ENCODE peak calls at places on chromosome 17, in five cellular contexts. I is SJSA1, T is epithelial cell of proximal tubule, Q is cardiac fibroblast, A is AG10803. B is an unnamed sample.

GRCh38 chr17:66548158-66548557 is 245.7 kb downstream of the PRKCA start:
- DNase-seq in I (no peak), T (no peak), Q (no peak), A (peak), B (peak)

GRCh38 chr17:78397681-78398101 is 19.2 kb downstream of the PGS1 start:
- DNase-seq in I (peak), T (no peak), Q (peak), A (peak), B (no peak)

GRCh38 chr17:39270923-39271322 is 45.2 kb upstream of the STAC2 start:
- DNase-seq in I (no peak), T (no peak), Q (peak), A (peak), B (peak)

GRCh38 chr17:75428775-75429469 is 23.4 kb upstream of the GRB2 start:
- DNase-seq in I (peak), T (no peak), Q (peak), A (peak), B (peak)

GRCh38 chr17:45646288-45646988 is 137.7 kb upstream of the CRHR1 start:
- DNase-seq in I (no peak), T (no peak), Q (no peak), A (no peak), B (no peak)

GRCh38 chr17:9475259-9475658 is 100.4 kb downstream of the STX8 start:
- DNase-seq in I (no peak), T (no peak), Q (peak), A (no peak), B (no peak)

GRCh38 chr17:72456026-72456569 is 335.3 kb downstream of the SOX9 start:
- DNase-seq in I (no peak), T (peak), Q (peak), A (peak), B (peak)

GRCh38 chr17:28119049-28119448 is 76.6 kb downstream of the NLK start:
- DNase-seq in I (no peak), T (no peak), Q (no peak), A (no peak), B (no peak)

GRCh38 chr17:60601443-60602384 is 1.7 kb downstream of the PPM1D start:
- DNase-seq in I (peak), T (no peak), Q (peak), A (peak), B (peak)

GRCh38 chr17:75848523-75849303 is 4.5 kb upstream of the UNC13D start:
- DNase-seq in I (peak), T (no peak), Q (peak), A (no peak), B (peak)

GRCh38 chr17:31439716-31440115 is 48.2 kb downstream of the RAB11FIP4 start:
- DNase-seq in I (no peak), T (no peak), Q (no peak), A (no peak), B (no peak)

GRCh38 chr17:2011421-2012371 is 13.4 kb downstream of the RTN4RL1 start:
- DNase-seq in I (no peak), T (no peak), Q (peak), A (peak), B (peak)
- H3K4me3 ChIP-seq in I (no peak), T (no peak), Q (no peak), A (peak), B (peak)

GRCh38 chr17:59154335-59154720 is 658 bp downstream of the SKA2 start:
- DNase-seq in I (peak), T (no peak), Q (peak), A (peak), B (peak)
- H3K4me3 ChIP-seq in I (peak), T (peak), Q (peak), A (peak), B (peak)

DNA sequence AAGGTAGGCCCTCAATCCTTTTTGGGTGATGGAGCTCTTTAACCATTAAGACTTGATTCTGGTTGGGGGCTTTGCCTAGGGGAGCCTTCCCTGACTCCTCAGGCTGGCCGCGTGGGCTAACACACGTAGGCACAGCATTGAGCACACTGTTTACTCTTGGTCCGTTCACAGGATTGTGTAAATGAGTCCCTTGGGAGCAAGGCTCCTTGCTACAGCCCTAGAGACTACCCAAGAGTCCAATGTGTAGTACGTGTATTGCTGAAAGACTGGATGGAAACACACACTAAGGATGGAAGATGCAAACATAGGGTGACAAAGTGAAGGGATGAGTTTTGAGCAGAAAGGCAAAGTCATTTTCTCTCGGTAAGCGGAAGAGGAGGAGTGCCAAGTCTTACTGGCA is 801 bp upstream of the ITGA2B start:
- DNase-seq in I (no peak), T (no peak), Q (no peak), A (no peak), B (no peak)
- H3K4me3 ChIP-seq in I (no peak), T (no peak), Q (no peak), A (no peak), B (no peak)

DNA sequence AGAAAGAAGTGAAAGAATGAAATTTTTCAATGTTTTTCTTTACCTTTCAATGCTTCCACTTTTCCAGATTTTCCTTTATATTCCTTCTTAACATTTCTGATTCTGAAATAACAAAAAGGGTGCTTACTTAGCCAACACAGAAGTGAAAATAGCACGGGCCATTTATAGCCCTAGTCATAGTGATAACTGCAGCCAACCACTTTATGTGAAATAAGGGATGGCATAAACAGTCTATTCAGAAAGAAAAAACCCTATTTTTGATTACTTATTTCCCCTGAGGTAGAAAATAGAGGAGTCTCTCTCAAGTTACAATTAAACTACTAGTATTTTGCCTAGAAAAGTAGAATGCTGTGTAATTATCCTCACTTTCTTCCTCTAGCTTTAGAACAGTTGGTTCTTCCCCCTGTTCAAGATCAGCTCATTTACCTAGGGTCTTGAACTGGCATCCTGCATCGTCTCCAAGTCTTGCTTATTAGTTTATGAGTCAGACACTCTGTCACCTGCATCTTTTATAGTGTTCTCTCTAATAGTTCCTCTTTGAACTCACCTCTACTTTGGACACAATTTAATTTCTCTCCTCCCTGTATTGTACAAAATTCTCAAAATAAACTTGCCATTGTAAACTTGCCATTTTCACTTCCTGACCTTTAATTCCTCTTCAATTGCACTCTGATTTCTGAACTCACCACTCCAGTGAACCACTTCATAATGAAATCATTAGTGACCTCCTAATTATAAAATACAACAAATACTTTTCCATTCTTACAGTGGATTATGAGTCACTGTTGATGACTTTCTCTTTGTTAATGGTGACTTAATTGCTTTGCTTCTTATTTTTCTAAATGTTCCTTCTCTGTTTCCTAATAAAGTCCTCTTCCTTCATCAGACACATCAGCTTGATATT is 23.6 kb downstream of the ABCA6 start:
- DNase-seq in I (no peak), T (no peak), Q (no peak), A (no peak), B (peak)
- H3K4me3 ChIP-seq in I (no peak), T (no peak), Q (no peak), A (no peak), B (no peak)

DNA sequence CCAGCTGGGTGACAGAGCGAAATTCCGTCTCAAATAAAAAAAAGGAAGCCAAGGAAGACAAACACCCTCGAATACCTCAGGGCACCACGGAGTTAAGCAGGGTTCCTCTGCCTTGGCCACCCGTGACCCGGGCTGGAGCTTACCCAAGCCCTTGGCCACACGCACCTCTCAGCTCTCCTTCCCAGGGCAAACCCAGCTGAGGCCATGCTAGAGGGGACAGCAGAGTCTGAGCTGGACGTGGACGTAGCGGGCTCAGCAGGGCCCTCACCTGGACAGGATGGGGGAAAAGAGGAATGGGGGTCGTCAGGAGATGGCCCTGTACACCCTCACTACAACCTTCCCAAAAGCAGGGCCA is 12.2 kb downstream of the PER1 start:
- DNase-seq in I (no peak), T (no peak), Q (no peak), A (no peak), B (no peak)
- H3K4me3 ChIP-seq in I (no peak), T (no peak), Q (no peak), A (no peak), B (no peak)

GRCh38 chr17:41664587-41665565 is 23.8 kb upstream of the EIF1 start:
- DNase-seq in I (no peak), T (no peak), Q (no peak), A (no peak), B (no peak)
- H3K4me3 ChIP-seq in I (no peak), T (no peak), Q (peak), A (peak), B (peak)

GRCh38 chr17:81518113-81518784 is 5.7 kb upstream of the ACTG1 start:
- DNase-seq in I (no peak), T (no peak), Q (no peak), A (no peak), B (no peak)
- H3K4me3 ChIP-seq in I (no peak), T (no peak), Q (peak), A (peak), B (peak)

DNA sequence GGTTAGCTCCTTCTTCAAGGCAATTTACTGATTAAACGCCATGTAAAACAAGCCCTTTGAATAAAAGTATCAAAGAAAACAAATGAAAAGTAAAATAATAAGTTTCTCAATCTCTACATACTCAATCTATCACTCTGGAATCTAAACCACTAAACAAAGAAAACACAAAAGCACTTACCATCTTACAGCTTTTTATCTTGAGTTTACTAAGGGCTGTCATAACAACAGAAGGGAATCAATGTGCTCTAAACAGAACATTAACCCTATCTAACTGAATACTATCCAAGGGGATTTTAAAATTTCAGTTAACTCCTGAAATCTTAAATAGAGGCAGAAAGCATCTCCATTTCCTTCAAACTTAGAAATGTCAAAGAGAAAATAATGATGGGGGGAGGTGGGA is 3.4 kb downstream of the SKA2 start:
- DNase-seq in I (no peak), T (no peak), Q (peak), A (peak), B (no peak)
- H3K4me3 ChIP-seq in I (no peak), T (no peak), Q (no peak), A (no peak), B (peak)

GRCh38 chr17:40945414-40945813 is 8.0 kb upstream of the KRT23 start:
- DNase-seq in I (no peak), T (no peak), Q (no peak), A (no peak), B (no peak)
- H3K4me3 ChIP-seq in I (no peak), T (no peak), Q (no peak), A (no peak), B (no peak)

DNA sequence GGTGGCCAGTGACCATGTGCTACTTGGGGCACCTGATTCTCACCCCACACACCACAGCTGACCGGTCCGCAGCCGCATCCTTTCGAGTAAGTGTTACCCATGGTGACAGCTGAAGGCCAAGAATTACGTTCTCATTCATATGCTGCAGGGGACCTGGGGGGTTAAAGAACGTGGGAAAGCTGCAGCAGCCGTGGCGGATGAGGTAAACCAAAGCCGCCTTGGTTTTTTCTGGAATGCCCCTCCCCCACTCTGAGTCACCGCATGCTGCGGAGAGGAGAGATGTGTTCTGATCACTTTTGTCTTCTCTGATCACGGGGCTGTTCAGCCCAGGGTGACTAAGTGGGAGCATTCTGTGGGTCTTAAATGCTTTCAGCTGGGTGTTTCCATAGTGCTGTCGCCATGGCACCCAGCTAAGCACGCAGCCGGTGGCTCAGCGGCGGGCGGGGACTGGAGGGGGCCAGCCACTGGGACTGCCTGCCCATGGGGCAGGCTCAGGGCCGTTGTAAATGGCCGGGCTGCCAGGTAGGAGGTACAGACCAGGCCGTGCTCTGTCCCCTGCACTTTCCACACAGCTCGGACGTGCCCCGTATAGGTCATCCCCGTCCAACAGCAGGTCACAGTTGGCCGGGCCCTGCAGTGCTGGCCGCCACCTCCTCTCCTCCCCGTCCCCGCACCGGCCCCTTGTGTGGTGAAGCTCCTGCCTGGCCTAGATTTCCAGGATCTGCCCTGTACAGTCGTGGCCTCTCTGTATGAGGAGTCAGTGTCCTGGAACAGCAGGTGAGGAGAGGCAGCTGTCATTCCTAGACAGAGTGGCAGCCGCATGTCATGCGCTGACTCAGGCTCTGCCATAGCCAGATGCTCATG is 60.0 kb downstream of the BAIAP2 start:
- DNase-seq in I (peak), T (peak), Q (peak), A (peak), B (peak)
- H3K4me3 ChIP-seq in I (no peak), T (no peak), Q (no peak), A (peak), B (no peak)

B was measured in foreskin fibroblast.